ENCODE peak calls at places on chromosomes 7 and 10, in four cellular contexts. U is right lobe of liver, I is pancreas, K is psoas muscle. H is an unnamed sample.

GRCh38 chr10:101029520-101030309 is 1.2 kb downstream of the PDZD7 start:
- DNase-seq in I (no peak), K (peak), U (no peak), H (no peak)

GRCh38 chr7:47601119-47601880 is 19.4 kb upstream of the TNS3 start:
- DNase-seq in I (no peak), U (no peak), K (no peak), H (no peak)

GRCh38 chr10:71804067-71804466 is 30.7 kb upstream of the VSIR start:
- DNase-seq in U (no peak), K (no peak), I (no peak), H (no peak)

GRCh38 chr7:158829021-158829341 is 328 bp downstream of the ESYT2 start:
- DNase-seq in U (no peak), I (peak), K (peak), H (peak)

GRCh38 chr7:132919776-132920175 is 162.1 kb downstream of the CHCHD3 start:
- DNase-seq in U (no peak), K (no peak), I (no peak), H (no peak)

GRCh38 chr10:30833625-30833970 is 198.1 kb downstream of the ZNF438 start:
- DNase-seq in K (no peak), I (no peak), U (no peak), H (no peak)

GRCh38 chr10:89981891-89982290 is 280.5 kb downstream of the KIF20B start:
- DNase-seq in K (no peak), U (no peak), I (no peak), H (no peak)

GRCh38 chr10:118459642-118460193 is 117.6 kb upstream of the FAM204A start:
- DNase-seq in K (peak), U (peak), I (peak), H (peak)

GRCh38 chr7:7100432-7100849 is 81.9 kb upstream of the C1GALT1 start:
- DNase-seq in U (peak), K (no peak), I (no peak), H (no peak)

GRCh38 chr7:68929712-68930395 is 668.4 kb upstream of the AUTS2 start:
- DNase-seq in U (no peak), K (no peak), I (no peak), H (no peak)

GRCh38 chr7:125573131-125573530 is 643.5 kb upstream of the POT1 start:
- DNase-seq in U (no peak), K (no peak), I (no peak), H (no peak)

GRCh38 chr10:33199731-33200130 is 134.7 kb downstream of the NRP1 start:
- DNase-seq in I (no peak), K (no peak), U (no peak), H (no peak)

GRCh38 chr10:62907470-62908212 is 91.5 kb upstream of the EGR2 start:
- DNase-seq in I (no peak), U (no peak), K (no peak), H (no peak)

GRCh38 chr10:128305601-128306345 is 179.6 kb upstream of the MKI67 start:
- DNase-seq in K (no peak), U (no peak), I (no peak), H (no peak)

GRCh38 chr7:139798221-139798620 is 20.4 kb upstream of the HIPK2 start:
- DNase-seq in K (no peak), I (no peak), U (no peak), H (no peak)

GRCh38 chr10:43962346-43963191 is 313.9 kb upstream of the ZNF32 start:
- DNase-seq in K (no peak), U (no peak), I (peak), H (no peak)

GRCh38 chr10:79331709-79332108 is 15.6 kb upstream of the PPIF start:
- DNase-seq in K (no peak), U (no peak), I (no peak), H (peak)

GRCh38 chr10:132389631-132390454 is 7.2 kb upstream of the PWWP2B start:
- DNase-seq in K (peak), U (no peak), I (peak), H (peak)

GRCh38 chr7:29647020-29647654 is 83.5 kb downstream of the PRR15 start:
- DNase-seq in I (no peak), K (no peak), U (no peak), H (no peak)

GRCh38 chr10:101624526-101625102 is 36.5 kb downstream of the DPCD start:
- DNase-seq in K (no peak), U (no peak), I (no peak), H (no peak)

GRCh38 chr10:122514045-122514840 is 46.3 kb upstream of the DMBT1 start:
- DNase-seq in I (no peak), K (no peak), U (no peak), H (no peak)
- H3K27ac ChIP-seq in I (no peak), K (no peak), U (no peak), H (no peak)

GRCh38 chr7:99617187-99617781 is 538 bp downstream of the ZSCAN25 start:
- DNase-seq in U (no peak), K (no peak), I (no peak), H (no peak)
- H3K27ac ChIP-seq in U (peak), K (peak), I (peak), H (peak)

GRCh38 chr10:69895759-69896158 is 94.1 kb downstream of the COL13A1 start:
- DNase-seq in K (no peak), I (no peak), U (no peak), H (no peak)

GRCh38 chr10:69897417-69897816 is 95.7 kb downstream of the COL13A1 start:
- DNase-seq in I (no peak), U (no peak), K (no peak), H (no peak)

GRCh38 chr10:69898524-69898923 is 96.8 kb downstream of the COL13A1 start:
- DNase-seq in K (no peak), I (no peak), U (peak), H (no peak)

GRCh38 chr10:69898941-69899340 is 97.2 kb downstream of the COL13A1 start:
- DNase-seq in U (no peak), I (no peak), K (no peak), H (no peak)

GRCh38 chr10:69896601-69897000 is 94.9 kb downstream of the COL13A1 start:
- DNase-seq in U (no peak), I (no peak), K (no peak), H (no peak)
- H3K27ac ChIP-seq in U (no peak), I (no peak), K (no peak), H (no peak)

GRCh38 chr10:124874-125273 is 10.4 kb upstream of the ZMYND11 start:
- DNase-seq in U (no peak), I (no peak), K (no peak), H (no peak)
- H3K27ac ChIP-seq in U (no peak), I (no peak), K (no peak), H (no peak)

DNA sequence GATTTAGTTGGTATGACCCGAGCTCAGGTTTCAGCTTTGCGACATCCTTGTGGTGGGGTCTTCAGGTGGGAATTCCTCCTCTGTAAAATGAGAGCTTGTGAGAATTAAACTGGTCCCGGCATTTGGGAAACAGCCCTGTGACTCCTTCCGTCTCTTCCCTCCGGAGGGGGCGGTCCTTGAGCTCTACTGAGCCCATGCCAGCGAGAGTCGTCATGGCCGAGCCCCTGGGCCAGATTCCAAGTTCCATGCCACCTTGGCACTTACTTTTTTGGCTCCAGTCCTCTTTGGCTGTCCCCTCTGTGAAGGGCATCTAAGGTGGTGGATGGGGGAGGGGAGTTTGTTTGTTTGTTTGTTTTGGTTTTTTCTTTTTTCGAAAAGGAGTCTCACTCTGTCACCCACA is 47.6 kb downstream of the GTF2IRD1 start:
- DNase-seq in K (peak), I (peak), U (peak), H (peak)
- H3K27ac ChIP-seq in K (peak), I (peak), U (peak), H (no peak)